ENCODE peak calls at places on chromosome 3, in six cellular contexts. Q, T, V, M, U and B are unnamed samples.

GRCh38 chr3:172038823-172039222 is 555 bp upstream of the FNDC3B start:
- DNase-seq in V (no peak), U (no peak), M (no peak), Q (no peak), T (no peak), B (peak; percentile 76)

GRCh38 chr3:156648086-156648485 is 26.3 kb upstream of the TIPARP start:
- DNase-seq in U (no peak), Q (peak; percentile 37), M (no peak), T (no peak), V (no peak), B (no peak)

GRCh38 chr3:164940737-164941136 is 137.6 kb downstream of the SI start:
- DNase-seq in V (no peak), T (peak; percentile 27), U (no peak), M (peak; percentile 8), Q (no peak), B (no peak)

GRCh38 chr3:40602778-40603385 is 78.1 kb downstream of the ZNF621 start:
- DNase-seq in Q (no peak), V (no peak), T (no peak), M (no peak), U (no peak), B (no peak)

GRCh38 chr3:3165241-3165640 is 14.2 kb downstream of the CRBN start:
- DNase-seq in U (no peak), T (no peak), M (no peak), Q (no peak), V (no peak), B (no peak)

GRCh38 chr3:23810342-23811116 is 4.8 kb downstream of the UBE2E1 start:
- DNase-seq in V (peak; percentile 36), M (peak; percentile 51), U (peak; percentile 76), T (peak; percentile 54), Q (peak; percentile 19), B (peak; percentile 59)

GRCh38 chr3:171654809-171655208 is 155.5 kb downstream of the PLD1 start:
- DNase-seq in M (peak; percentile 28), T (no peak), Q (peak; percentile 78), U (no peak), V (peak; percentile 78), B (peak; percentile 75)

GRCh38 chr3:196641278-196642058 is 2.0 kb downstream of the NRROS start:
- DNase-seq in V (no peak), T (no peak), M (peak; percentile 56), U (no peak), Q (no peak), B (no peak)

GRCh38 chr3:178966299-178967183 is 105.1 kb downstream of the ZMAT3 start:
- DNase-seq in T (peak; percentile 61), U (peak; percentile 77), V (peak; percentile 72), M (peak; percentile 27), Q (peak; percentile 30), B (peak; percentile 72)

GRCh38 chr3:153348457-153349137 is 186.6 kb downstream of the RAP2B start:
- DNase-seq in V (no peak), T (peak; percentile 64), U (no peak), Q (peak; percentile 65), M (peak; percentile 18), B (no peak)

GRCh38 chr3:57777774-57778173 is 21.7 kb downstream of the SLMAP start:
- DNase-seq in U (no peak), T (no peak), M (no peak), V (peak; percentile 25), Q (no peak), B (peak; percentile 59)

GRCh38 chr3:168545591-168545990 is 449.9 kb upstream of the GOLIM4 start:
- DNase-seq in M (no peak), Q (no peak), U (no peak), V (no peak), T (no peak), B (peak; percentile 75)

DNA sequence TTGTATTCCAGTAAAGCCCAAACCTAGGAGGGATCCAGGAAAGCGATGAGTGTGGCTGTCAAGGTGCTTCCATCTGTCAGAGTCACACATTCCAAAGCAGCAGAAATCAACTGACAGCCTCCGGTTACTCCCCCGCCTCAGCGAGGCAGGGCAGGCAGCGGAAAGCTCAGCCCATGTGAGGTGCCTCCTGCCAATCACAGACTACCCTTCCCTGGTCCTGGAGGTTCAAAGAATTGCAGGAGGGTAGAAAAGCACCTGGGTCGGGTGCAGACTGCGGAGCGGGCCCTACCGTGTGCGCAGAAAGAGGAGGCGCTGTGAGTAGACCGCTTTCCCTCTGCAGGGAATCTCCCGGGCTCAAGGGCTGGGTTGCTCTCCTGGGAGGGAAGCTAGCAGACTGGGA is at the start of gene UPK1B:
- DNase-seq in M (peak; percentile 81), V (no peak), Q (no peak), U (no peak), T (no peak), B (no peak)
- H3K27me3 ChIP-seq in M (no peaks in the 10 kb centered on the region), V (peaks cover 10% of the 10 kb centered on the region), Q (no peaks in the 10 kb centered on the region), U (no peaks in the 10 kb centered on the region), T (no peaks in the 10 kb centered on the region), B (peaks cover 3% of the 10 kb centered on the region)

GRCh38 chr3:48187579-48188265 is 495 bp downstream of the CDC25A start:
- DNase-seq in V (no peak), U (peak; percentile 53), Q (no peak), T (peak; percentile 33), M (no peak), B (peak; percentile 67)
- H3K9ac ChIP-seq in V (peak overlapping the region; percentile 65), U (peak overlapping the region; percentile 88), Q (peak overlapping the region; percentile 92), T (peak overlapping the region; percentile 98), M (peak overlapping the region; percentile 98), B (peak overlapping the region; percentile 79)

GRCh38 chr3:186060222-186060621 is 48.7 kb downstream of the ETV5 start:
- DNase-seq in U (peak; percentile 67), T (no peak), V (no peak), M (peak; percentile 29), Q (no peak), B (no peak)

GRCh38 chr3:186054481-186055399 is 54.1 kb downstream of the ETV5 start:
- DNase-seq in Q (no peak), T (no peak), M (no peak), U (no peak), V (no peak), B (no peak)

GRCh38 chr3:186058225-186058624 is 50.7 kb downstream of the ETV5 start:
- DNase-seq in U (no peak), T (no peak), M (no peak), Q (no peak), V (no peak), B (no peak)

GRCh38 chr3:186057594-186057993 is 51.3 kb downstream of the ETV5 start:
- DNase-seq in Q (peak; percentile 43), U (no peak), T (peak; percentile 34), M (no peak), V (no peak), B (peak; percentile 79)

DNA sequence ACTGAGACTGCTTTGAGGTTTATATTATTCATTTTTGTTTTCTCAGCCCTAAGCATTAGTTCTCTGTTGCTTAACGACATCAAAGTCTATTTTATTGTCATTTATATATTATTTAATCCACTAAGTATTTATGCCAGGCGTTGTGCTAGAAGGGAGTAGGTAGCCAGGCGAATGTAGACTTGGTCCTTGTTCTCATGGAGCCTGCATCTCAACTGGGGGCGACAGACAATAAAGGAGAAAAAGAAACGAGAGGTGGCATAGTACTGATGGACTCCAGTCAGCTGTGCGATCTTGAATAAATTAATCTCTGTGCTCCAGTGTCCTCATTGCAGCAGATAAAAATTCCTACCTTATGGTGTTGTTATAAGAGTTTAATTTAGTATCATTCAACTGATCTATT is 49.7 kb downstream of the ETV5 start:
- DNase-seq in M (no peak), Q (no peak), V (no peak), T (no peak), U (no peak), B (no peak)
- H3K4me3 ChIP-seq in M (no peak overlapping the region), Q (no peak overlapping the region), V (no peak overlapping the region), T (no peak overlapping the region), U (no peak overlapping the region), B (no peak overlapping the region)

DNA sequence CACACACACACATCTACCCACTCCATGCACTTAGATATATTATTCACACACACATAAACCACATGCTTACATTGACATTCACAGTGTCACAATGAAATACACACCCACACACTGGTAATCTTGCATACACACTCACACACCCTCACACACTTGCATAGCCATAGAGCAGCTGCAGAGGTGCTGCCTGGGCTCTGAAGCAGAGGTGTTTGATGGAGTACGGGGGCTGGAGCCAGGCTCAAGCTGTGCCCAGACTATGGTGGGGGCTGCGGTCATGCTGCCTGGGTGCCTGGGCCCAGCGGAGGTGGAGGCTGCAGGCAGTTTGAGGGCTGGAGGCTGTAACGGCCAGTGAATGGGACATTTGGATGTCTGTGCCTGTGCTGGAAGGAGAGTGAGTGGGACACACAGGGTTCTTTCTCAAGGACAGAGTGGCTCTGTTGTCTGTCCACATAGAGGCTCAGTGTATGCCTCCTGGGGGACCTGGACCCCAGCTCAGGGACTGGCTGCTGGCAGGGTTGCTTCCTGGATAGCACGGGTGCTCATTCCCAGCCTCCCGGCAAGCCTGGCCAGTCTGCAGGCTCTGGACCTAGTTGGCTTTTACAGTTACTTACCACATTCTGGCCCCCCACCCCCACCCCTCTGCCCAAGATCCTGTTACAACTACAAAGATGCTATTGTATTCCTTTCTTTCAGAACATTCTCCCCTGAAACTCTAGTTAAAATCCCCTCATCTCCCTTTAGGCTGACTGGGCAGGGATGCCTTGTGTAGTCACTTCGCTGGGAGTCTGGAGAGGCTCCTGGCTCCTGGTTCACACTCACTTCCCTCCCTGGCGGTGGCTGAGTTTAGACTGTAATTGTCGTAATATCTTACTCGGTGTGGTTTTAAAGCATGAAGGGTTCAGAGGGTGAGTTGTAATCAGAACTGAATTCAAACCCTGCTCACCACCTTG is 12.5 kb downstream of the GASK1A start:
- DNase-seq in U (no peak), V (no peak), Q (no peak), T (no peak), M (no peak), B (no peak)
- H3K27me3 ChIP-seq in U (no peaks in the 10 kb centered on the region), V (peaks cover 4% of the 10 kb centered on the region), Q (no peaks in the 10 kb centered on the region), T (peaks cover 8% of the 10 kb centered on the region), M (no peaks in the 10 kb centered on the region), B (peaks cover 15% of the 10 kb centered on the region)

GRCh38 chr3:138933068-138933668 is 13.8 kb downstream of the FOXL2 start:
- DNase-seq in M (no peak), T (no peak), Q (no peak), U (no peak), V (no peak), B (no peak)
- H3K9ac ChIP-seq in M (no peak overlapping the region), T (no peak overlapping the region), Q (no peak overlapping the region), U (no peak overlapping the region), V (no peak overlapping the region), B (no peak overlapping the region)

DNA sequence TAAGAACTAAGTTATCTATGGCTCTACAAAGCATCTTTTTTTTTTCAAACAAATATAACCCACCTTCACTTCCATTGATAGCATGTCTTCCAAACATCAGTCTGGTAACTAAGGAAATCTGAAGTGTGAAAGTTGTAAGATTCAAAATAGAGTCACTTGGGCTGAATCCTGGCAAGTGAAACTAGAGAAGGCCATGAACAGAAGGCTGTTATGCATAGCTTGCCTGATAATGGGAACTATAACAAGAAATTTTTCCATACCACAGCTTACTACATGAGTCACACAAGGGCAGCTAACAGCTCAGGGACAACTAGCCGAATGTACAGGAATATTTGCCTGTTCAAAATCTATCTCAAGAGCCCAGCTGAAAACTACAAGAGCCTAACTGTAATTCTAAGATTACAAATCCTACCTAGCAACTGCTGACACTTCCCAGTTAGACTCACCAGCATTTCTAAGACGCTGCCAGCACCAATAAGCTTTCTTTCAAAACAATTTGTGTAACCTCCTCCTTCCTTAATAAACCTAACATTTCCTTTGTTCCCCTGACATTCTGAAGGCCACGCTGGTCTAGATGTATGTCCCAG is 1066.5 kb downstream of the PLOD2 start:
- DNase-seq in U (peak; percentile 8), T (peak; percentile 55), Q (peak; percentile 62), M (peak; percentile 48), V (peak; percentile 82), B (peak; percentile 87)
- H3K4me3 ChIP-seq in U (no peak overlapping the region), T (no peak overlapping the region), Q (no peak overlapping the region), M (no peak overlapping the region), V (no peak overlapping the region), B (no peak overlapping the region)